ENCODE peak calls at places on chromosomes 7 and 10, in five cellular contexts. One of them, this sample, is unnamed.
A peak's percentile ranks its signal among the peaks of the same experiment; 100 is the strongest.

GRCh38 chr10:122555431-122555830 is 5.1 kb upstream of the DMBT1 start:
- DNase-seq in WTC11: no peak
- DNase-seq in A673: no peak
- DNase-seq in HFFc6: no peak
- DNase-seq in activated B cell treated with CpG ODN at 0.5 μM for 24 hours: no peak
- DNase-seq in this sample: no peak

GRCh38 chr10:73206385-73206784 is 38.5 kb downstream of the FAM149B1 start:
- DNase-seq in WTC11: no peak
- DNase-seq in A673: no peak
- DNase-seq in HFFc6: no peak
- DNase-seq in activated B cell treated with CpG ODN at 0.5 μM for 24 hours: no peak
- DNase-seq in this sample: no peak

GRCh38 chr10:112797221-112797620 is 152.8 kb upstream of the TCF7L2 start:
- DNase-seq in WTC11: no peak
- DNase-seq in A673: no peak
- DNase-seq in HFFc6: no peak
- DNase-seq in activated B cell treated with CpG ODN at 0.5 μM for 24 hours: no peak
- DNase-seq in this sample: no peak

GRCh38 chr10:80501913-80502521 is 35.7 kb upstream of the SH2D4B start:
- DNase-seq in WTC11: no peak
- DNase-seq in A673: no peak
- DNase-seq in HFFc6: no peak
- DNase-seq in activated B cell treated with CpG ODN at 0.5 μM for 24 hours: no peak
- DNase-seq in this sample: peak; percentile 38

GRCh38 chr10:11988924-11989323 is 53.7 kb downstream of the UPF2 start:
- DNase-seq in WTC11: no peak
- DNase-seq in A673: no peak
- DNase-seq in HFFc6: no peak
- DNase-seq in activated B cell treated with CpG ODN at 0.5 μM for 24 hours: no peak
- DNase-seq in this sample: no peak

GRCh38 chr7:98051118-98051744 is 55.4 kb upstream of the LMTK2 start:
- DNase-seq in WTC11: peak; percentile 93
- DNase-seq in A673: peak; percentile 11
- DNase-seq in HFFc6: no peak
- DNase-seq in activated B cell treated with CpG ODN at 0.5 μM for 24 hours: no peak
- DNase-seq in this sample: no peak

GRCh38 chr10:47291682-47292081 is 8.3 kb upstream of the GDF10 start:
- DNase-seq in WTC11: no peak
- DNase-seq in A673: no peak
- DNase-seq in HFFc6: no peak
- DNase-seq in activated B cell treated with CpG ODN at 0.5 μM for 24 hours: no peak
- DNase-seq in this sample: no peak

GRCh38 chr7:35905555-35905954 is 104.7 kb downstream of the SEPTIN7 start:
- DNase-seq in WTC11: no peak
- DNase-seq in A673: no peak
- DNase-seq in HFFc6: peak; percentile 31
- DNase-seq in activated B cell treated with CpG ODN at 0.5 μM for 24 hours: no peak
- DNase-seq in this sample: no peak

DNA sequence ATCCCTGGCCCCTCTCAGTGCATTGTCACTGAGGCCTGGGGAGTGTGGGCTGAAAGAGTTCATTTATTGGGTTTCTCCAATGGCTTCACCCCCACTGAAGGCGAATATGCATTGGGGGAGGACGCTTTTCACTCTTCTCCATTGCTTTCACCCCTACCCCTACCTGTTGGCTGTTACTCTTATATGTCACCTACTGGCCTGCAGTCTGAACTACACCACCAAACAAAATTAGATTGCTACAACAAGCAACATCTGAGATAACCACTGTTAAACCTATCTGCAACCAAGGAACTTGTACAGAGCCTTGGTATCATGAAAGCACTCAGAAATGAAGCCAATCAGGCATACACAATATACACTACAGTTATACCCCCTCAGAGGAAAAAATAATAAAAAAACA is 203.7 kb downstream of the REEP3 start:
- DNase-seq in WTC11: no peak
- DNase-seq in A673: no peak
- DNase-seq in HFFc6: no peak
- DNase-seq in activated B cell treated with CpG ODN at 0.5 μM for 24 hours: no peak
- DNase-seq in this sample: no peak
- TF ChIP-seq CTCF in WTC11: no peak
- TF ChIP-seq CTCF in A673: peak; percentile 14
- TF ChIP-seq CTCF in HFFc6: peak; percentile 53
- TF ChIP-seq CTCF in activated B cell treated with CpG ODN at 0.5 μM for 24 hours: no peak
- TF ChIP-seq CTCF in this sample: peak; percentile 43

GRCh38 chr7:101251871-101252659 is 7.2 kb upstream of the FIS1 start:
- DNase-seq in WTC11: peak; percentile 99
- DNase-seq in A673: peak; percentile 99
- DNase-seq in HFFc6: peak; percentile 98
- DNase-seq in activated B cell treated with CpG ODN at 0.5 μM for 24 hours: peak; percentile 98
- DNase-seq in this sample: peak; percentile 97
- TF ChIP-seq CTCF in WTC11: no peak
- TF ChIP-seq CTCF in A673: no peak
- TF ChIP-seq CTCF in HFFc6: no peak
- TF ChIP-seq CTCF in activated B cell treated with CpG ODN at 0.5 μM for 24 hours: no peak
- TF ChIP-seq CTCF in this sample: no peak

GRCh38 chr7:22834028-22834427 is 11.4 kb upstream of the TOMM7 start:
- DNase-seq in WTC11: no peak
- DNase-seq in A673: no peak
- DNase-seq in HFFc6: no peak
- DNase-seq in activated B cell treated with CpG ODN at 0.5 μM for 24 hours: no peak
- DNase-seq in this sample: no peak
- TF ChIP-seq CTCF in WTC11: no peak
- TF ChIP-seq CTCF in A673: no peak
- TF ChIP-seq CTCF in HFFc6: no peak
- TF ChIP-seq CTCF in activated B cell treated with CpG ODN at 0.5 μM for 24 hours: no peak
- TF ChIP-seq CTCF in this sample: no peak

GRCh38 chr7:51066405-51066882 is 250.2 kb downstream of the COBL start:
- DNase-seq in WTC11: no peak
- DNase-seq in A673: no peak
- DNase-seq in HFFc6: no peak
- DNase-seq in activated B cell treated with CpG ODN at 0.5 μM for 24 hours: no peak
- DNase-seq in this sample: no peak

GRCh38 chr7:51069411-51070083 is 247.1 kb downstream of the COBL start:
- DNase-seq in WTC11: no peak
- DNase-seq in A673: no peak
- DNase-seq in HFFc6: no peak
- DNase-seq in activated B cell treated with CpG ODN at 0.5 μM for 24 hours: no peak
- DNase-seq in this sample: no peak

GRCh38 chr7:51065766-51066165 is 250.8 kb downstream of the COBL start:
- DNase-seq in WTC11: no peak
- DNase-seq in A673: no peak
- DNase-seq in HFFc6: no peak
- DNase-seq in activated B cell treated with CpG ODN at 0.5 μM for 24 hours: no peak
- DNase-seq in this sample: no peak

GRCh38 chr7:51068401-51068800 is 248.2 kb downstream of the COBL start:
- DNase-seq in WTC11: no peak
- DNase-seq in A673: no peak
- DNase-seq in HFFc6: no peak
- DNase-seq in activated B cell treated with CpG ODN at 0.5 μM for 24 hours: no peak
- DNase-seq in this sample: no peak

DNA sequence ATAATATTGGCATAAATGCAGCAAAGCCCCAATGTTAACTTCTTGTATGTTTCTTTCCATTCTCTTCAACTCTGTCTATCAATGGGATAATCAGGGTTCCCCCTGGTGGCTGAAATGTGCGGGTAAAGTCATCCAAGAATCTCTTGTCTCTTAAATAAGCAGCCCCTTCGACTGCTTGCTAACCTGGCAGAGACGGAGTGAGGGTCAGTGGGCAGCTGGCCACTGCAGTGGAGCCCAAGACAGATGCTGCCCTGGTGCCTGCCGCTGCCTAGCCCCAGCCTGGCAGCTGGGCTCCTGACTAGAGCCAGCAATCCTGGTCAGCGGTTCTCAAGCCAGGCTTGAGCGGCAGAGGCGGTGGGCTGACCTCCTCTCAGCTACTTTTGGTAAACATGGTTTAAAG is 248.9 kb downstream of the COBL start:
- DNase-seq in WTC11: peak; percentile 83
- DNase-seq in A673: peak; percentile 24
- DNase-seq in HFFc6: peak; percentile 58
- DNase-seq in activated B cell treated with CpG ODN at 0.5 μM for 24 hours: no peak
- DNase-seq in this sample: no peak
- TF ChIP-seq CTCF in WTC11: no peak
- TF ChIP-seq CTCF in A673: peak; percentile 43
- TF ChIP-seq CTCF in HFFc6: peak; percentile 94
- TF ChIP-seq CTCF in activated B cell treated with CpG ODN at 0.5 μM for 24 hours: no peak
- TF ChIP-seq CTCF in this sample: peak; percentile 36

GRCh38 chr7:96949766-96950165 is 55.6 kb upstream of the DLX6 start:
- DNase-seq in WTC11: no peak
- DNase-seq in A673: no peak
- DNase-seq in HFFc6: no peak
- DNase-seq in activated B cell treated with CpG ODN at 0.5 μM for 24 hours: no peak
- DNase-seq in this sample: no peak
- TF ChIP-seq CTCF in WTC11: no peak
- TF ChIP-seq CTCF in A673: no peak
- TF ChIP-seq CTCF in HFFc6: no peak
- TF ChIP-seq CTCF in activated B cell treated with CpG ODN at 0.5 μM for 24 hours: no peak
- TF ChIP-seq CTCF in this sample: no peak

DNA sequence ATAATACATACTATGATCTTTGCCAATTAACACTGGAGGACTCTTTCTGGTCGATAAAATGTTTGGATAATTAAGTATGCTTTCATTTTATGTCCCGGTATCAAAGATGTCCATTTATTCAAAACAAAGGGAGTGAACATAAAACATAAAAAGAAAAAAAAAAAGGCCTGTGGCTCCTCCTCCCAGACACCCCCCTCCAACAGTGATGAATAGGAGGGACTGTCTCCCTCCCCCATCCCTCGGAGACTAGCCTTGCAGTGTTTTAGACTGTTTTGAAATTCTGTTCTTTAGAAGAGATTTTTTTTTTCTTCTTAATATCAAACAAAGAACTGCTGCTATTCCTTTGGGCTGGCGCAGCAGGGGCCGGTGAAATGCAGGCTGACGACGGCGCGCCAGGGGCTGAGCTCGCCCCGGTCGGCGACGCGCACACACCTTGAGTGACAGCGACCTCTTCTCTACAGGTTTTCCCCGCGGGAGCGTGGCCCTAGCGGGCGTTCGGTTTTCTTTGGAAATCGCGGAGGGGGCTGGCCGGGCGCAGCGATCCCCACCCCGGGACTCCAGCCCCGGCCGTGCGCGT is at the start of gene LANCL2:
- DNase-seq in WTC11: peak; percentile 67
- DNase-seq in A673: no peak
- DNase-seq in HFFc6: peak; percentile 1
- DNase-seq in activated B cell treated with CpG ODN at 0.5 μM for 24 hours: no peak
- DNase-seq in this sample: no peak
- TF ChIP-seq CTCF in WTC11: no peak
- TF ChIP-seq CTCF in A673: no peak
- TF ChIP-seq CTCF in HFFc6: no peak
- TF ChIP-seq CTCF in activated B cell treated with CpG ODN at 0.5 μM for 24 hours: no peak
- TF ChIP-seq CTCF in this sample: no peak

GRCh38 chr10:6163364-6164270 is 39.1 kb upstream of the PFKFB3 start:
- DNase-seq in WTC11: peak; percentile 81
- DNase-seq in A673: peak; percentile 93
- DNase-seq in HFFc6: peak; percentile 61
- DNase-seq in activated B cell treated with CpG ODN at 0.5 μM for 24 hours: peak; percentile 90
- DNase-seq in this sample: peak; percentile 84
- TF ChIP-seq CTCF in WTC11: no peak
- TF ChIP-seq CTCF in A673: no peak
- TF ChIP-seq CTCF in HFFc6: no peak
- TF ChIP-seq CTCF in activated B cell treated with CpG ODN at 0.5 μM for 24 hours: no peak
- TF ChIP-seq CTCF in this sample: no peak

This sample was measured in CD14-positive monocyte.